ENCODE peak calls at places on chromosomes 16 and 17, in nine cellular contexts. One of them, this sample, is unnamed.

GRCh38 chr17:57954421-57955182 is 610 bp downstream of the CUEDC1 start:
- DNase-seq in HuH-7.5: peak
- DNase-seq in SW 1271: peak
- DNase-seq in choroid plexus epithelial cell: no peak
- DNase-seq in heart left ventricle: peak
- DNase-seq in activated T-cell treated with anti-CD3 and anti-CD28 coated beads for 24 hours: no peak
- DNase-seq in GM23248: peak
- DNase-seq in brain microvascular endothelial cell: no peak
- DNase-seq in retina: peak
- DNase-seq in this sample: peak

GRCh38 chr17:34220776-34221390 is 34.2 kb upstream of the CCL2 start:
- DNase-seq in HuH-7.5: no peak
- DNase-seq in SW 1271: no peak
- DNase-seq in choroid plexus epithelial cell: no peak
- DNase-seq in heart left ventricle: no peak
- DNase-seq in activated T-cell treated with anti-CD3 and anti-CD28 coated beads for 24 hours: no peak
- DNase-seq in GM23248: no peak
- DNase-seq in brain microvascular endothelial cell: no peak
- DNase-seq in retina: no peak
- DNase-seq in this sample: no peak

GRCh38 chr17:75778861-75779249 is 5.8 kb upstream of the UNK start:
- DNase-seq in HuH-7.5: no peak
- DNase-seq in SW 1271: peak
- DNase-seq in choroid plexus epithelial cell: no peak
- DNase-seq in heart left ventricle: no peak
- DNase-seq in activated T-cell treated with anti-CD3 and anti-CD28 coated beads for 24 hours: no peak
- DNase-seq in GM23248: no peak
- DNase-seq in brain microvascular endothelial cell: no peak
- DNase-seq in retina: peak
- DNase-seq in this sample: no peak

GRCh38 chr17:7354262-7354781 is 634 bp upstream of the TMEM95 start:
- DNase-seq in HuH-7.5: no peak
- DNase-seq in SW 1271: peak
- DNase-seq in choroid plexus epithelial cell: peak
- DNase-seq in heart left ventricle: no peak
- DNase-seq in activated T-cell treated with anti-CD3 and anti-CD28 coated beads for 24 hours: no peak
- DNase-seq in GM23248: peak
- DNase-seq in brain microvascular endothelial cell: peak
- DNase-seq in retina: peak
- DNase-seq in this sample: no peak

GRCh38 chr16:49563666-49564065 is 190.1 kb downstream of the C16orf78 start:
- DNase-seq in HuH-7.5: no peak
- DNase-seq in SW 1271: no peak
- DNase-seq in choroid plexus epithelial cell: no peak
- DNase-seq in heart left ventricle: no peak
- DNase-seq in activated T-cell treated with anti-CD3 and anti-CD28 coated beads for 24 hours: no peak
- DNase-seq in GM23248: peak
- DNase-seq in brain microvascular endothelial cell: no peak
- DNase-seq in retina: no peak
- DNase-seq in this sample: no peak

GRCh38 chr17:82263641-82264040 is 9.9 kb downstream of the CSNK1D start:
- DNase-seq in HuH-7.5: no peak
- DNase-seq in SW 1271: no peak
- DNase-seq in choroid plexus epithelial cell: no peak
- DNase-seq in heart left ventricle: no peak
- DNase-seq in activated T-cell treated with anti-CD3 and anti-CD28 coated beads for 24 hours: no peak
- DNase-seq in GM23248: no peak
- DNase-seq in brain microvascular endothelial cell: no peak
- DNase-seq in retina: no peak
- DNase-seq in this sample: no peak

GRCh38 chr16:49755291-49755611 is 100.7 kb downstream of the ZNF423 start:
- DNase-seq in HuH-7.5: peak
- DNase-seq in SW 1271: peak
- DNase-seq in choroid plexus epithelial cell: peak
- DNase-seq in heart left ventricle: no peak
- DNase-seq in activated T-cell treated with anti-CD3 and anti-CD28 coated beads for 24 hours: no peak
- DNase-seq in GM23248: peak
- DNase-seq in brain microvascular endothelial cell: peak
- DNase-seq in retina: no peak
- DNase-seq in this sample: peak

GRCh38 chr17:5700791-5701190 is 116.5 kb upstream of the NLRP1 start:
- DNase-seq in HuH-7.5: no peak
- DNase-seq in SW 1271: no peak
- DNase-seq in choroid plexus epithelial cell: no peak
- DNase-seq in heart left ventricle: no peak
- DNase-seq in activated T-cell treated with anti-CD3 and anti-CD28 coated beads for 24 hours: no peak
- DNase-seq in GM23248: no peak
- DNase-seq in brain microvascular endothelial cell: no peak
- DNase-seq in retina: peak
- DNase-seq in this sample: no peak

GRCh38 chr17:67431210-67432015 is 54.3 kb downstream of the PITPNC1 start:
- DNase-seq in HuH-7.5: no peak
- DNase-seq in SW 1271: peak
- DNase-seq in choroid plexus epithelial cell: peak
- DNase-seq in heart left ventricle: no peak
- DNase-seq in activated T-cell treated with anti-CD3 and anti-CD28 coated beads for 24 hours: no peak
- DNase-seq in GM23248: peak
- DNase-seq in brain microvascular endothelial cell: peak
- DNase-seq in retina: no peak
- DNase-seq in this sample: no peak

GRCh38 chr17:41907185-41907556 is 11.6 kb downstream of the ACLY start:
- DNase-seq in HuH-7.5: no peak
- DNase-seq in SW 1271: no peak
- DNase-seq in choroid plexus epithelial cell: peak
- DNase-seq in heart left ventricle: no peak
- DNase-seq in activated T-cell treated with anti-CD3 and anti-CD28 coated beads for 24 hours: no peak
- DNase-seq in GM23248: peak
- DNase-seq in brain microvascular endothelial cell: peak
- DNase-seq in retina: no peak
- DNase-seq in this sample: peak

GRCh38 chr16:35516551-35516950 is 2057.1 kb downstream of the TP53TG3F start:
- DNase-seq in HuH-7.5: no peak
- DNase-seq in SW 1271: peak
- DNase-seq in choroid plexus epithelial cell: no peak
- DNase-seq in heart left ventricle: no peak
- DNase-seq in activated T-cell treated with anti-CD3 and anti-CD28 coated beads for 24 hours: no peak
- DNase-seq in GM23248: no peak
- DNase-seq in brain microvascular endothelial cell: no peak
- DNase-seq in retina: no peak
- DNase-seq in this sample: no peak

GRCh38 chr16:58010886-58011285 is 9.7 kb downstream of the USB1 start:
- DNase-seq in HuH-7.5: no peak
- DNase-seq in SW 1271: no peak
- DNase-seq in choroid plexus epithelial cell: no peak
- DNase-seq in heart left ventricle: no peak
- DNase-seq in activated T-cell treated with anti-CD3 and anti-CD28 coated beads for 24 hours: no peak
- DNase-seq in GM23248: no peak
- DNase-seq in brain microvascular endothelial cell: no peak
- DNase-seq in retina: no peak
- DNase-seq in this sample: no peak

GRCh38 chr17:76561799-76562268 is 22.0 kb downstream of the PRCD start:
- DNase-seq in HuH-7.5: no peak
- DNase-seq in SW 1271: no peak
- DNase-seq in choroid plexus epithelial cell: peak
- DNase-seq in heart left ventricle: peak
- DNase-seq in activated T-cell treated with anti-CD3 and anti-CD28 coated beads for 24 hours: no peak
- DNase-seq in GM23248: peak
- DNase-seq in brain microvascular endothelial cell: no peak
- DNase-seq in retina: no peak
- DNase-seq in this sample: no peak

GRCh38 chr16:2278956-2279800 is 11.3 kb upstream of the RNPS1 start:
- DNase-seq in HuH-7.5: no peak
- DNase-seq in SW 1271: no peak
- DNase-seq in choroid plexus epithelial cell: no peak
- DNase-seq in heart left ventricle: no peak
- DNase-seq in activated T-cell treated with anti-CD3 and anti-CD28 coated beads for 24 hours: no peak
- DNase-seq in GM23248: no peak
- DNase-seq in brain microvascular endothelial cell: no peak
- DNase-seq in retina: no peak
- DNase-seq in this sample: peak

GRCh38 chr16:29807426-29808218 is 1.3 kb downstream of the MAZ start:
- DNase-seq in HuH-7.5: peak
- DNase-seq in SW 1271: peak
- DNase-seq in choroid plexus epithelial cell: peak
- DNase-seq in heart left ventricle: peak
- DNase-seq in activated T-cell treated with anti-CD3 and anti-CD28 coated beads for 24 hours: peak
- DNase-seq in GM23248: peak
- DNase-seq in brain microvascular endothelial cell: peak
- DNase-seq in retina: peak
- DNase-seq in this sample: peak

GRCh38 chr17:74852237-74853047 is 7.2 kb downstream of the GRIN2C start:
- DNase-seq in HuH-7.5: no peak
- DNase-seq in SW 1271: no peak
- DNase-seq in choroid plexus epithelial cell: peak
- DNase-seq in heart left ventricle: no peak
- DNase-seq in activated T-cell treated with anti-CD3 and anti-CD28 coated beads for 24 hours: peak
- DNase-seq in GM23248: peak
- DNase-seq in brain microvascular endothelial cell: no peak
- DNase-seq in retina: peak
- DNase-seq in this sample: no peak

GRCh38 chr17:42744283-42744805 is 496 bp downstream of the EZH1 start:
- DNase-seq in HuH-7.5: peak
- DNase-seq in SW 1271: peak
- DNase-seq in choroid plexus epithelial cell: peak
- DNase-seq in heart left ventricle: peak
- DNase-seq in activated T-cell treated with anti-CD3 and anti-CD28 coated beads for 24 hours: peak
- DNase-seq in GM23248: peak
- DNase-seq in brain microvascular endothelial cell: no peak
- DNase-seq in retina: peak
- DNase-seq in this sample: peak

GRCh38 chr17:29021251-29021650 is 15.4 kb upstream of the SEZ6 start:
- DNase-seq in HuH-7.5: no peak
- DNase-seq in SW 1271: no peak
- DNase-seq in choroid plexus epithelial cell: no peak
- DNase-seq in heart left ventricle: no peak
- DNase-seq in activated T-cell treated with anti-CD3 and anti-CD28 coated beads for 24 hours: no peak
- DNase-seq in GM23248: no peak
- DNase-seq in brain microvascular endothelial cell: no peak
- DNase-seq in retina: no peak
- DNase-seq in this sample: no peak

GRCh38 chr16:11986521-11987057 is 10.1 kb downstream of the SNX29 start:
- DNase-seq in HuH-7.5: no peak
- DNase-seq in SW 1271: no peak
- DNase-seq in choroid plexus epithelial cell: peak
- DNase-seq in heart left ventricle: no peak
- DNase-seq in activated T-cell treated with anti-CD3 and anti-CD28 coated beads for 24 hours: no peak
- DNase-seq in GM23248: no peak
- DNase-seq in brain microvascular endothelial cell: peak
- DNase-seq in retina: no peak
- DNase-seq in this sample: no peak

GRCh38 chr16:716250-716607 is 1.3 kb downstream of the METRN start:
- DNase-seq in HuH-7.5: no peak
- DNase-seq in SW 1271: peak
- DNase-seq in choroid plexus epithelial cell: peak
- DNase-seq in heart left ventricle: no peak
- DNase-seq in activated T-cell treated with anti-CD3 and anti-CD28 coated beads for 24 hours: no peak
- DNase-seq in GM23248: peak
- DNase-seq in brain microvascular endothelial cell: peak
- DNase-seq in retina: peak
- DNase-seq in this sample: no peak

GRCh38 chr16:88116121-88116900 is 165.1 kb downstream of the BANP start:
- DNase-seq in HuH-7.5: no peak
- DNase-seq in SW 1271: no peak
- DNase-seq in choroid plexus epithelial cell: peak
- DNase-seq in heart left ventricle: peak
- DNase-seq in activated T-cell treated with anti-CD3 and anti-CD28 coated beads for 24 hours: no peak
- DNase-seq in GM23248: peak
- DNase-seq in brain microvascular endothelial cell: peak
- DNase-seq in retina: peak
- DNase-seq in this sample: no peak

This sample was measured in WERI-Rb-1.